ENCODE peak calls at places on chromosomes 5 and 9, in eight cellular contexts. One of them, this sample, is unnamed.

GRCh38 chr9:11933926-11934325 is 759.3 kb upstream of the TYRP1 start:
- DNase-seq in smooth muscle cell of the brain vasculature: no peak
- DNase-seq in CD4-positive, alpha-beta memory T cell: no peak
- DNase-seq in NCI-H524: peak; percentile 42
- DNase-seq in EH: no peak
- DNase-seq in activated CD4-positive, alpha-beta T cell treated with anti-CD3 and anti-CD28 coated beads, Interleukin-2, amount 50 U/mL, for 1 hour: no peak
- DNase-seq in Panc1: no peak
- DNase-seq in NCI-H345: no peak
- DNase-seq in this sample: peak; percentile 12

GRCh38 chr5:168528521-168529360 is at the start of gene FBLL1:
- DNase-seq in smooth muscle cell of the brain vasculature: no peak
- DNase-seq in CD4-positive, alpha-beta memory T cell: no peak
- DNase-seq in NCI-H524: peak; percentile 51
- DNase-seq in EH: peak; percentile 32
- DNase-seq in activated CD4-positive, alpha-beta T cell treated with anti-CD3 and anti-CD28 coated beads, Interleukin-2, amount 50 U/mL, for 1 hour: peak; percentile 9
- DNase-seq in Panc1: no peak
- DNase-seq in NCI-H345: peak; percentile 79
- DNase-seq in this sample: peak; percentile 20

GRCh38 chr9:69582544-69583297 is 89.5 kb downstream of the APBA1 start:
- DNase-seq in smooth muscle cell of the brain vasculature: no peak
- DNase-seq in CD4-positive, alpha-beta memory T cell: no peak
- DNase-seq in NCI-H524: no peak
- DNase-seq in EH: peak; percentile 28
- DNase-seq in activated CD4-positive, alpha-beta T cell treated with anti-CD3 and anti-CD28 coated beads, Interleukin-2, amount 50 U/mL, for 1 hour: no peak
- DNase-seq in Panc1: no peak
- DNase-seq in NCI-H345: no peak
- DNase-seq in this sample: no peak

GRCh38 chr9:3161912-3162311 is 318.0 kb upstream of the PUM3 start:
- DNase-seq in smooth muscle cell of the brain vasculature: no peak
- DNase-seq in CD4-positive, alpha-beta memory T cell: no peak
- DNase-seq in NCI-H524: peak; percentile 75
- DNase-seq in EH: no peak
- DNase-seq in activated CD4-positive, alpha-beta T cell treated with anti-CD3 and anti-CD28 coated beads, Interleukin-2, amount 50 U/mL, for 1 hour: no peak
- DNase-seq in Panc1: no peak
- DNase-seq in NCI-H345: no peak
- DNase-seq in this sample: no peak

GRCh38 chr5:35129276-35129675 is 81.5 kb upstream of the AGXT2 start:
- DNase-seq in smooth muscle cell of the brain vasculature: no peak
- DNase-seq in CD4-positive, alpha-beta memory T cell: no peak
- DNase-seq in NCI-H524: no peak
- DNase-seq in EH: peak; percentile 93
- DNase-seq in activated CD4-positive, alpha-beta T cell treated with anti-CD3 and anti-CD28 coated beads, Interleukin-2, amount 50 U/mL, for 1 hour: no peak
- DNase-seq in Panc1: no peak
- DNase-seq in NCI-H345: no peak
- DNase-seq in this sample: no peak

GRCh38 chr5:154714271-154714986 is 40.7 kb upstream of the LARP1 start:
- DNase-seq in smooth muscle cell of the brain vasculature: no peak
- DNase-seq in CD4-positive, alpha-beta memory T cell: no peak
- DNase-seq in NCI-H524: no peak
- DNase-seq in EH: peak; percentile 76
- DNase-seq in activated CD4-positive, alpha-beta T cell treated with anti-CD3 and anti-CD28 coated beads, Interleukin-2, amount 50 U/mL, for 1 hour: no peak
- DNase-seq in Panc1: no peak
- DNase-seq in NCI-H345: no peak
- DNase-seq in this sample: no peak

GRCh38 chr9:90772381-90772780 is 29.2 kb upstream of the SYK start:
- DNase-seq in smooth muscle cell of the brain vasculature: no peak
- DNase-seq in CD4-positive, alpha-beta memory T cell: no peak
- DNase-seq in NCI-H524: no peak
- DNase-seq in EH: no peak
- DNase-seq in activated CD4-positive, alpha-beta T cell treated with anti-CD3 and anti-CD28 coated beads, Interleukin-2, amount 50 U/mL, for 1 hour: no peak
- DNase-seq in Panc1: no peak
- DNase-seq in NCI-H345: no peak
- DNase-seq in this sample: no peak

GRCh38 chr9:69276775-69277174 is 48.2 kb upstream of the ENTREP1 start:
- DNase-seq in smooth muscle cell of the brain vasculature: no peak
- DNase-seq in CD4-positive, alpha-beta memory T cell: no peak
- DNase-seq in NCI-H524: no peak
- DNase-seq in EH: no peak
- DNase-seq in activated CD4-positive, alpha-beta T cell treated with anti-CD3 and anti-CD28 coated beads, Interleukin-2, amount 50 U/mL, for 1 hour: no peak
- DNase-seq in Panc1: no peak
- DNase-seq in NCI-H345: no peak
- DNase-seq in this sample: no peak

GRCh38 chr9:113602126-113603119 is 138.9 kb downstream of the RGS3 start:
- DNase-seq in smooth muscle cell of the brain vasculature: peak; percentile 82
- DNase-seq in CD4-positive, alpha-beta memory T cell: no peak
- DNase-seq in NCI-H524: peak; percentile 97
- DNase-seq in EH: peak; percentile 84
- DNase-seq in activated CD4-positive, alpha-beta T cell treated with anti-CD3 and anti-CD28 coated beads, Interleukin-2, amount 50 U/mL, for 1 hour: no peak
- DNase-seq in Panc1: no peak
- DNase-seq in NCI-H345: peak; percentile 92
- DNase-seq in this sample: peak; percentile 13

GRCh38 chr9:100394819-100395218 is 32.1 kb upstream of the MSANTD3 start:
- DNase-seq in smooth muscle cell of the brain vasculature: no peak
- DNase-seq in CD4-positive, alpha-beta memory T cell: no peak
- DNase-seq in NCI-H524: peak; percentile 9
- DNase-seq in EH: peak; percentile 69
- DNase-seq in activated CD4-positive, alpha-beta T cell treated with anti-CD3 and anti-CD28 coated beads, Interleukin-2, amount 50 U/mL, for 1 hour: no peak
- DNase-seq in Panc1: no peak
- DNase-seq in NCI-H345: no peak
- DNase-seq in this sample: no peak

GRCh38 chr9:108869092-108869725 is 7.1 kb downstream of the ACTL7A start:
- DNase-seq in smooth muscle cell of the brain vasculature: no peak
- DNase-seq in CD4-positive, alpha-beta memory T cell: no peak
- DNase-seq in NCI-H524: no peak
- DNase-seq in EH: peak; percentile 45
- DNase-seq in activated CD4-positive, alpha-beta T cell treated with anti-CD3 and anti-CD28 coated beads, Interleukin-2, amount 50 U/mL, for 1 hour: no peak
- DNase-seq in Panc1: no peak
- DNase-seq in NCI-H345: no peak
- DNase-seq in this sample: no peak

GRCh38 chr5:14775857-14776256 is 95.7 kb downstream of the ANKH start:
- DNase-seq in smooth muscle cell of the brain vasculature: no peak
- DNase-seq in CD4-positive, alpha-beta memory T cell: no peak
- DNase-seq in NCI-H524: no peak
- DNase-seq in EH: peak; percentile 22
- DNase-seq in activated CD4-positive, alpha-beta T cell treated with anti-CD3 and anti-CD28 coated beads, Interleukin-2, amount 50 U/mL, for 1 hour: no peak
- DNase-seq in Panc1: no peak
- DNase-seq in NCI-H345: no peak
- DNase-seq in this sample: peak; percentile 50

GRCh38 chr5:38500861-38501260 is 55.6 kb downstream of the LIFR start:
- DNase-seq in smooth muscle cell of the brain vasculature: no peak
- DNase-seq in CD4-positive, alpha-beta memory T cell: no peak
- DNase-seq in NCI-H524: no peak
- DNase-seq in EH: peak; percentile 73
- DNase-seq in activated CD4-positive, alpha-beta T cell treated with anti-CD3 and anti-CD28 coated beads, Interleukin-2, amount 50 U/mL, for 1 hour: no peak
- DNase-seq in Panc1: no peak
- DNase-seq in NCI-H345: no peak
- DNase-seq in this sample: no peak

GRCh38 chr5:116557669-116558271 is 16.9 kb downstream of the SEMA6A start:
- DNase-seq in smooth muscle cell of the brain vasculature: no peak
- DNase-seq in CD4-positive, alpha-beta memory T cell: no peak
- DNase-seq in NCI-H524: peak; percentile 26
- DNase-seq in EH: peak; percentile 12
- DNase-seq in activated CD4-positive, alpha-beta T cell treated with anti-CD3 and anti-CD28 coated beads, Interleukin-2, amount 50 U/mL, for 1 hour: no peak
- DNase-seq in Panc1: no peak
- DNase-seq in NCI-H345: peak; percentile 6
- DNase-seq in this sample: peak; percentile 33

GRCh38 chr9:129889461-129889935 is 54.2 kb downstream of the USP20 start:
- DNase-seq in smooth muscle cell of the brain vasculature: no peak
- DNase-seq in CD4-positive, alpha-beta memory T cell: peak; percentile 48
- DNase-seq in NCI-H524: no peak
- DNase-seq in EH: no peak
- DNase-seq in activated CD4-positive, alpha-beta T cell treated with anti-CD3 and anti-CD28 coated beads, Interleukin-2, amount 50 U/mL, for 1 hour: peak; percentile 35
- DNase-seq in Panc1: no peak
- DNase-seq in NCI-H345: no peak
- DNase-seq in this sample: no peak

GRCh38 chr5:32276173-32276853 is 36.4 kb downstream of the MTMR12 start:
- DNase-seq in smooth muscle cell of the brain vasculature: no peak
- DNase-seq in CD4-positive, alpha-beta memory T cell: peak; percentile 15
- DNase-seq in NCI-H524: no peak
- DNase-seq in EH: peak; percentile 29
- DNase-seq in activated CD4-positive, alpha-beta T cell treated with anti-CD3 and anti-CD28 coated beads, Interleukin-2, amount 50 U/mL, for 1 hour: no peak
- DNase-seq in Panc1: no peak
- DNase-seq in NCI-H345: peak; percentile 27
- DNase-seq in this sample: no peak

GRCh38 chr5:98839469-98840383 is 66.3 kb downstream of the RGMB start:
- DNase-seq in smooth muscle cell of the brain vasculature: no peak
- DNase-seq in CD4-positive, alpha-beta memory T cell: peak; percentile 7
- DNase-seq in NCI-H524: no peak
- DNase-seq in EH: peak; percentile 23
- DNase-seq in activated CD4-positive, alpha-beta T cell treated with anti-CD3 and anti-CD28 coated beads, Interleukin-2, amount 50 U/mL, for 1 hour: no peak
- DNase-seq in Panc1: peak; percentile 8
- DNase-seq in NCI-H345: no peak
- DNase-seq in this sample: no peak

GRCh38 chr9:99628843-99629242 is 192.8 kb upstream of the NR4A3 start:
- DNase-seq in smooth muscle cell of the brain vasculature: no peak
- DNase-seq in CD4-positive, alpha-beta memory T cell: no peak
- DNase-seq in NCI-H524: no peak
- DNase-seq in EH: no peak
- DNase-seq in activated CD4-positive, alpha-beta T cell treated with anti-CD3 and anti-CD28 coated beads, Interleukin-2, amount 50 U/mL, for 1 hour: no peak
- DNase-seq in Panc1: no peak
- DNase-seq in NCI-H345: no peak
- DNase-seq in this sample: no peak

GRCh38 chr5:102760815-102761214 is 5.7 kb downstream of the PAM start:
- DNase-seq in smooth muscle cell of the brain vasculature: no peak
- DNase-seq in CD4-positive, alpha-beta memory T cell: no peak
- DNase-seq in NCI-H524: peak; percentile 53
- DNase-seq in EH: peak; percentile 43
- DNase-seq in activated CD4-positive, alpha-beta T cell treated with anti-CD3 and anti-CD28 coated beads, Interleukin-2, amount 50 U/mL, for 1 hour: no peak
- DNase-seq in Panc1: no peak
- DNase-seq in NCI-H345: peak; percentile 54
- DNase-seq in this sample: peak; percentile 42

GRCh38 chr5:168972650-168973241 is 328.2 kb downstream of the SLIT3 start:
- DNase-seq in smooth muscle cell of the brain vasculature: no peak
- DNase-seq in CD4-positive, alpha-beta memory T cell: no peak
- DNase-seq in NCI-H524: no peak
- DNase-seq in EH: no peak
- DNase-seq in activated CD4-positive, alpha-beta T cell treated with anti-CD3 and anti-CD28 coated beads, Interleukin-2, amount 50 U/mL, for 1 hour: no peak
- DNase-seq in Panc1: no peak
- DNase-seq in NCI-H345: no peak
- DNase-seq in this sample: no peak

GRCh38 chr9:75033789-75034473 is 5.8 kb upstream of the CARNMT1 start:
- DNase-seq in smooth muscle cell of the brain vasculature: no peak
- DNase-seq in CD4-positive, alpha-beta memory T cell: no peak
- DNase-seq in NCI-H524: no peak
- DNase-seq in EH: no peak
- DNase-seq in activated CD4-positive, alpha-beta T cell treated with anti-CD3 and anti-CD28 coated beads, Interleukin-2, amount 50 U/mL, for 1 hour: no peak
- DNase-seq in Panc1: no peak
- DNase-seq in NCI-H345: no peak
- DNase-seq in this sample: no peak

GRCh38 chr5:67672633-67673032 is 476.0 kb upstream of the CD180 start:
- DNase-seq in smooth muscle cell of the brain vasculature: no peak
- DNase-seq in CD4-positive, alpha-beta memory T cell: no peak
- DNase-seq in NCI-H524: no peak
- DNase-seq in EH: peak; percentile 76
- DNase-seq in activated CD4-positive, alpha-beta T cell treated with anti-CD3 and anti-CD28 coated beads, Interleukin-2, amount 50 U/mL, for 1 hour: no peak
- DNase-seq in Panc1: no peak
- DNase-seq in NCI-H345: no peak
- DNase-seq in this sample: no peak

GRCh38 chr9:132207839-132208615 is 46.2 kb downstream of the NTNG2 start:
- DNase-seq in smooth muscle cell of the brain vasculature: no peak
- DNase-seq in CD4-positive, alpha-beta memory T cell: no peak
- DNase-seq in NCI-H524: no peak
- DNase-seq in EH: no peak
- DNase-seq in activated CD4-positive, alpha-beta T cell treated with anti-CD3 and anti-CD28 coated beads, Interleukin-2, amount 50 U/mL, for 1 hour: no peak
- DNase-seq in Panc1: no peak
- DNase-seq in NCI-H345: no peak
- DNase-seq in this sample: no peak

GRCh38 chr9:130368631-130369103 is 76.1 kb upstream of the ASS1 start:
- DNase-seq in smooth muscle cell of the brain vasculature: no peak
- DNase-seq in CD4-positive, alpha-beta memory T cell: no peak
- DNase-seq in NCI-H524: no peak
- DNase-seq in EH: peak; percentile 14
- DNase-seq in activated CD4-positive, alpha-beta T cell treated with anti-CD3 and anti-CD28 coated beads, Interleukin-2, amount 50 U/mL, for 1 hour: no peak
- DNase-seq in Panc1: no peak
- DNase-seq in NCI-H345: no peak
- DNase-seq in this sample: no peak

GRCh38 chr5:41754857-41755256 is 115.4 kb downstream of the OXCT1 start:
- DNase-seq in smooth muscle cell of the brain vasculature: no peak
- DNase-seq in CD4-positive, alpha-beta memory T cell: no peak
- DNase-seq in NCI-H524: no peak
- DNase-seq in EH: no peak
- DNase-seq in activated CD4-positive, alpha-beta T cell treated with anti-CD3 and anti-CD28 coated beads, Interleukin-2, amount 50 U/mL, for 1 hour: no peak
- DNase-seq in Panc1: no peak
- DNase-seq in NCI-H345: no peak
- DNase-seq in this sample: no peak

GRCh38 chr5:115542651-115543364 is 1.8 kb downstream of the FEM1C start:
- DNase-seq in smooth muscle cell of the brain vasculature: no peak
- DNase-seq in CD4-positive, alpha-beta memory T cell: no peak
- DNase-seq in NCI-H524: no peak
- DNase-seq in EH: no peak
- DNase-seq in activated CD4-positive, alpha-beta T cell treated with anti-CD3 and anti-CD28 coated beads, Interleukin-2, amount 50 U/mL, for 1 hour: no peak
- DNase-seq in Panc1: no peak
- DNase-seq in NCI-H345: no peak
- DNase-seq in this sample: no peak